ENCODE peak calls at places on chromosomes 6 and 20, in ten cellular contexts. Y is psoas muscle, P is Panc1, X is foreskin keratinocyte, B is astrocyte, J is upper lobe of right lung, F is body of pancreas, T is OCI-LY7, Q is PC-3, U is adrenal gland. L is an unnamed sample.

GRCh38 chr6:169850746-169851145 is 99.3 kb downstream of the ERMARD start:
- DNase-seq in Q (no peak), F (no peak), X (no peak), J (peak; percentile 46), U (no peak), Y (no peak), T (no peak), P (no peak), B (no peak), L (no peak)

GRCh38 chr6:138593100-138593877 is 94.0 kb upstream of the NHSL1 start:
- DNase-seq in F (peak; percentile 21), T (peak; percentile 10), Q (peak; percentile 87), B (peak; percentile 98), X (peak; percentile 97), P (peak; percentile 82), U (peak; percentile 72), J (no peak), Y (no peak), L (peak; percentile 84)

GRCh38 chr6:19851273-19852089 is 14.3 kb downstream of the ID4 start:
- DNase-seq in X (peak; percentile 50), J (no peak), F (peak; percentile 56), Q (peak; percentile 90), Y (no peak), B (peak; percentile 74), U (no peak), P (peak; percentile 24), T (peak; percentile 72), L (peak; percentile 78)

GRCh38 chr6:108995296-108995695 is 99.3 kb downstream of the SESN1 start:
- DNase-seq in T (no peak), P (no peak), Y (no peak), J (no peak), Q (peak; percentile 53), B (no peak), X (no peak), U (no peak), F (no peak), L (no peak)

GRCh38 chr20:36310215-36310981 is 4.3 kb downstream of the DLGAP4 start:
- DNase-seq in U (no peak), B (no peak), P (no peak), X (no peak), Y (peak; percentile 20), T (no peak), F (no peak), J (peak; percentile 31), Q (no peak), L (no peak)

GRCh38 chr20:8782804-8783203 is 286.1 kb upstream of the PLCB4 start:
- DNase-seq in Y (no peak), J (no peak), Q (no peak), B (peak; percentile 26), U (no peak), F (no peak), T (no peak), P (no peak), X (no peak), L (no peak)

GRCh38 chr6:144344651-144345050 is 59.5 kb downstream of the UTRN start:
- DNase-seq in Y (no peak), T (peak; percentile 30), F (no peak), J (no peak), Q (no peak), X (no peak), P (no peak), B (no peak), U (no peak), L (no peak)

GRCh38 chr6:113936093-113936934 is 34.6 kb downstream of the HDAC2 start:
- DNase-seq in Y (no peak), B (peak; percentile 39), X (peak; percentile 53), Q (peak; percentile 67), P (peak; percentile 69), J (no peak), F (no peak), T (peak; percentile 60), U (no peak), L (peak; percentile 31)

GRCh38 chr20:59222982-59223610 is 59.5 kb downstream of the ZNF831 start:
- DNase-seq in T (no peak), P (no peak), J (no peak), B (no peak), F (peak; percentile 34), Q (peak; percentile 40), X (no peak), Y (no peak), U (no peak), L (no peak)

GRCh38 chr20:46307139-46307998 is 929 bp downstream of the CDH22 start:
- DNase-seq in T (peak; percentile 62), U (peak; percentile 61), Y (peak; percentile 81), F (peak; percentile 61), Q (peak; percentile 59), J (peak; percentile 82), P (peak; percentile 30), B (peak; percentile 4), X (peak; percentile 19), L (peak; percentile 87)
- TF ChIP-seq CTCF in T (peak; percentile 81), U (peak; percentile 78), Y (peak; percentile 85), F (peak; percentile 77), Q (peak; percentile 89), J (peak; percentile 82), P (peak; percentile 96), B (peak; percentile 49), X (peak; percentile 84), L (peak; percentile 95)

DNA sequence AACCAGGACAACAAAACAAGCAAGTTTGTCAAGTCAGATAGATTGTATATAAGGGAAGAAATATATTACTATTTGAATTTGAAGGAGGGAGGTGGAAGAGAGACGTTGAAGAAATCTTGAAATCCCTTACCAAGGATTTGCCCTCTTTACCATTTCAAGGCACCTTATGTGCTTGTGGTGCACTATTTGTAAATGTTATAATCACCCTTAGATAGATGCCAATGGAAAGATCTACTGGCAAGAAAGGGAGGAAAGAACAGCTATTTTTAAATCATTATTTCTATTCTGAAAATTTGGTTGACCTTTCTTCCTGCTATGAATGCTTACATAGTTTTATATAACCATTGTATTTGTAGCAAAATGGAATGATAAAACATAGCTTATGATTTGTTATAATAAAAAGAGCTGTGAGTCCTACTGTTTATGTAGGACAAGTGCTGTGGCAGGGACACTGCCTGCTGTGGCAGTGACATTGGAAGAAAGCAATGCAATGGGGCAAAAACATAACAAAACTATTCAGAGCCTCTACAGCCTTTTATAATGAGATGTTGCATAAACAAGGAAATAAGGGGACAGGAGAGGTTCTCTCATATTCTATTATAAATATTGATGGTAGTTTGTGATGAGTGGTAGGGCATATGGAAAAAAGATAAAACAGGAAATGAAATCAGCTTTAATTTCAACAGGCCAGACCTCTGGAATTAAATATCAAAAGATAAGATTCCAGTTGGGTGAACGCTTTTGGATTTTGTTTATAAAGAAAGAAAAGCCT is 1145.2 kb upstream of the GJE1 start:
- DNase-seq in F (no peak), U (no peak), T (no peak), B (no peak), X (no peak), Y (no peak), Q (no peak), J (no peak), P (no peak), L (no peak)
- H3K27ac ChIP-seq in F (no peak overlapping the region), U (no peak overlapping the region), T (no peak overlapping the region), B (no peak overlapping the region), X (no peak overlapping the region), Y (no peak overlapping the region), Q (no peak overlapping the region), J (no peak overlapping the region), P (peak overlapping the region; percentile 74), L (no peak overlapping the region)

DNA sequence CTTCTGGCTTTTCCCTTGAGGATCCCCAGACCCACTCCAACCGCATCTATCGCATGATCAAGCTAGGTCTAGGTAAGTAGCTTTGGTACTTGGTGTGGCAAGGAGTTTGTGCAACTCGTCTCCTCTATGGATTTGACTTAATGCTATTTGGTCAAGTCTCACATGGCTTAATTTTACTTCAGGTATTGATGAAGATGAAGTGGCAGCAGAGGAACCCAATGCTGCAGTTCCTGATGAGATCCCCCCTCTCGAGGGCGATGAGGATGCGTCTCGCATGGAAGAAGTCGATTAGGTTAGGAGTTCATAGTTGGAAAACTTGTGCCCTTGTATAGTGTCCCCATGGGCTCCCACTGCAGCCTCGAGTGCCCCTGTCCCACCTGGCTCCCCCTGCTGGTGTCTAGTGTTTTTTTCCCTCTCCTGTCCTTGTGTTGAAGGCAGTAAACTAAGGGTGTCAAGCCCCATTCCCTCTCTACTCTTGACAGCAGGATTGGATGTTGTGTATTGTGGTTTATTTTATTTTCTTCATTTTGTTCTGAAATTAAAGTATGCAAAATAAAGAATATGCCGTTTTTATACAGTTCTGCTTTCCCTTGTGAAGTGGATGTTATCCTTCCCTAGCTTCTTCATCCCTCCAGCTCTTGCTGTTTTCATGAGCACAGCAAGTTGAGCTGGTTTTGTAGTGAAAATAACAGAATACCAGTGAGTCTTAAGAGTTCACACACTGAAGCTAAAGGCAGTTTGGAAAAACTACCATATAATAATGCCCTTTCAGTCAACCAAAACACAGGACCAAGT is 3.8 kb downstream of the SLC35B2 start:
- DNase-seq in Y (peak; percentile 54), J (no peak), P (no peak), Q (peak; percentile 64), B (no peak), U (no peak), X (no peak), T (peak; percentile 53), F (peak; percentile 59), L (no peak)
- TF ChIP-seq CTCF in Y (peak; percentile 42), J (peak; percentile 48), P (peak; percentile 87), Q (peak; percentile 64), B (peak; percentile 21), U (peak; percentile 38), X (peak; percentile 64), T (peak; percentile 78), F (peak; percentile 39), L (peak; percentile 64)

GRCh38 chr20:62852196-62852595 is 9.4 kb downstream of the TCFL5 start:
- DNase-seq in J (no peak), P (no peak), Y (no peak), F (no peak), B (no peak), T (no peak), U (no peak), X (no peak), Q (no peak), L (no peak)
- H3K27ac ChIP-seq in J (no peak overlapping the region), P (no peak overlapping the region), Y (no peak overlapping the region), F (no peak overlapping the region), B (no peak overlapping the region), T (no peak overlapping the region), U (no peak overlapping the region), X (no peak overlapping the region), Q (no peak overlapping the region), L (peak overlapping the region; percentile 30)

GRCh38 chr6:53956068-53956711 is 155.1 kb upstream of the MLIP start:
- DNase-seq in B (peak; percentile 30), P (peak; percentile 43), X (peak; percentile 57), T (peak; percentile 5), Q (peak; percentile 89), J (peak; percentile 83), U (peak; percentile 73), Y (peak; percentile 36), F (peak; percentile 69), L (peak; percentile 70)
- TF ChIP-seq CTCF in B (peak; percentile 70), P (peak; percentile 89), X (peak; percentile 81), T (peak; percentile 46), Q (peak; percentile 94), J (peak; percentile 65), U (peak; percentile 77), Y (peak; percentile 54), F (peak; percentile 71), L (peak; percentile 77)

DNA sequence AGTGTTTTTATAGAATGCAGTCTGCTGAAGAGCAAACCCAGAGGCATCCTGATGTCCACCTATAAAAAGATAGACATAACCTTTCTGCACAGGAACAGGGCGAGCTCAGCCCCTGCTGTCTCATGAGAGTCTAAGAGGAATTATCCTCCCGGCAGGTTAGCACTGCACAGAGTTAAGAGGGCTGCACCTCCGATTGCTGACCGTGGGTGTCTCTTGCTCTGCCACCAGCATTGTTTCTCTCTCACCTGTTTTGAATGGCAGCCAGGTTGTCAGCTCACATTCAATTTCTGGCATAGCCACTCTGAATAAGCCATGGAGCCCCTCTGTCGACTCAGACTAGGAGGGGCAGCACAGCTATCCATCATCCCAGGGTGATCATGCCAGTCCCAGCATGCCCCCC is 211.2 kb downstream of the PHACTR1 start:
- DNase-seq in B (no peak), Y (no peak), F (no peak), X (no peak), Q (no peak), U (no peak), T (no peak), P (no peak), J (no peak), L (no peak)
- H3K27ac ChIP-seq in B (no peak overlapping the region), Y (no peak overlapping the region), F (no peak overlapping the region), X (no peak overlapping the region), Q (no peak overlapping the region), U (no peak overlapping the region), T (no peak overlapping the region), P (no peak overlapping the region), J (no peak overlapping the region), L (no peak overlapping the region)

L was measured in RWPE1.